ENCODE peak calls at places on chromosomes 11 and 22, in seven cellular contexts. One of them, this sample, is unnamed.

GRCh38 chr22:44130076-44130711 is 50.5 kb upstream of the PARVG start:
- DNase-seq in GM12891: no peak
- DNase-seq in suprapubic skin: peak
- DNase-seq in esophagus squamous epithelium: no peak
- DNase-seq in sigmoid colon: peak
- DNase-seq in endothelial cell of umbilical vein: no peak
- DNase-seq in adrenal gland: no peak
- DNase-seq in this sample: no peak

GRCh38 chr11:115759622-115760527 is 255.7 kb upstream of the CADM1 start:
- DNase-seq in adrenal gland: peak
- DNase-seq in GM12891: no peak
- DNase-seq in endothelial cell of umbilical vein: no peak
- DNase-seq in esophagus squamous epithelium: no peak
- DNase-seq in suprapubic skin: peak
- DNase-seq in sigmoid colon: peak
- DNase-seq in this sample: no peak

GRCh38 chr11:100740440-100740839 is 53.4 kb downstream of the ARHGAP42 start:
- DNase-seq in adrenal gland: no peak
- DNase-seq in GM12891: no peak
- DNase-seq in endothelial cell of umbilical vein: peak
- DNase-seq in esophagus squamous epithelium: no peak
- DNase-seq in suprapubic skin: no peak
- DNase-seq in sigmoid colon: no peak
- DNase-seq in this sample: no peak

GRCh38 chr11:111978028-111978771 is 41.1 kb downstream of the DIXDC1 start:
- DNase-seq in adrenal gland: peak
- DNase-seq in esophagus squamous epithelium: no peak
- DNase-seq in suprapubic skin: peak
- DNase-seq in endothelial cell of umbilical vein: peak
- DNase-seq in sigmoid colon: peak
- DNase-seq in GM12891: no peak
- DNase-seq in this sample: no peak

GRCh38 chr11:82315093-82315492 is 418.6 kb downstream of the FAM181B start:
- DNase-seq in adrenal gland: peak
- DNase-seq in endothelial cell of umbilical vein: no peak
- DNase-seq in suprapubic skin: no peak
- DNase-seq in GM12891: peak
- DNase-seq in sigmoid colon: peak
- DNase-seq in esophagus squamous epithelium: no peak
- DNase-seq in this sample: peak

GRCh38 chr11:5624489-5625278 is at the start of gene TRIM34:
- DNase-seq in esophagus squamous epithelium: no peak
- DNase-seq in sigmoid colon: peak
- DNase-seq in endothelial cell of umbilical vein: peak
- DNase-seq in suprapubic skin: no peak
- DNase-seq in GM12891: peak
- DNase-seq in adrenal gland: peak
- DNase-seq in this sample: peak

GRCh38 chr11:11481371-11481770 is 128.3 kb upstream of the CSNK2A3 start:
- DNase-seq in suprapubic skin: no peak
- DNase-seq in sigmoid colon: no peak
- DNase-seq in esophagus squamous epithelium: no peak
- DNase-seq in endothelial cell of umbilical vein: no peak
- DNase-seq in GM12891: no peak
- DNase-seq in adrenal gland: no peak
- DNase-seq in this sample: no peak

GRCh38 chr22:44554411-44554810 is 56.4 kb upstream of the RTL6 start:
- DNase-seq in suprapubic skin: peak
- DNase-seq in sigmoid colon: peak
- DNase-seq in GM12891: no peak
- DNase-seq in endothelial cell of umbilical vein: no peak
- DNase-seq in esophagus squamous epithelium: no peak
- DNase-seq in adrenal gland: no peak
- DNase-seq in this sample: no peak

GRCh38 chr22:36009085-36009484 is 19.5 kb downstream of the RBFOX2 start:
- DNase-seq in adrenal gland: no peak
- DNase-seq in suprapubic skin: no peak
- DNase-seq in esophagus squamous epithelium: no peak
- DNase-seq in endothelial cell of umbilical vein: peak
- DNase-seq in GM12891: no peak
- DNase-seq in sigmoid colon: no peak
- DNase-seq in this sample: no peak

GRCh38 chr11:20626279-20626678 is 26.9 kb downstream of the SLC6A5 start:
- DNase-seq in adrenal gland: no peak
- DNase-seq in endothelial cell of umbilical vein: no peak
- DNase-seq in esophagus squamous epithelium: no peak
- DNase-seq in sigmoid colon: no peak
- DNase-seq in suprapubic skin: no peak
- DNase-seq in GM12891: no peak
- DNase-seq in this sample: no peak

GRCh38 chr11:57361926-57362325 is 19.0 kb downstream of the PRG3 start:
- DNase-seq in esophagus squamous epithelium: no peak
- DNase-seq in sigmoid colon: no peak
- DNase-seq in GM12891: no peak
- DNase-seq in endothelial cell of umbilical vein: no peak
- DNase-seq in suprapubic skin: no peak
- DNase-seq in adrenal gland: no peak
- DNase-seq in this sample: no peak

GRCh38 chr22:42708393-42708792 is 12.3 kb downstream of the A4GALT start:
- DNase-seq in adrenal gland: no peak
- DNase-seq in sigmoid colon: no peak
- DNase-seq in GM12891: no peak
- DNase-seq in esophagus squamous epithelium: no peak
- DNase-seq in endothelial cell of umbilical vein: no peak
- DNase-seq in suprapubic skin: no peak
- DNase-seq in this sample: no peak

GRCh38 chr11:132844956-132845355 is 687.3 kb downstream of the OPCML start:
- DNase-seq in adrenal gland: no peak
- DNase-seq in sigmoid colon: no peak
- DNase-seq in GM12891: no peak
- DNase-seq in suprapubic skin: no peak
- DNase-seq in endothelial cell of umbilical vein: no peak
- DNase-seq in esophagus squamous epithelium: no peak
- DNase-seq in this sample: no peak

GRCh38 chr11:134554861-134555260 is 142.8 kb upstream of the B3GAT1 start:
- DNase-seq in suprapubic skin: no peak
- DNase-seq in endothelial cell of umbilical vein: no peak
- DNase-seq in esophagus squamous epithelium: no peak
- DNase-seq in GM12891: no peak
- DNase-seq in adrenal gland: no peak
- DNase-seq in sigmoid colon: peak
- DNase-seq in this sample: no peak

GRCh38 chr11:75563978-75564552 is 2.0 kb downstream of the SERPINH1 start:
- DNase-seq in adrenal gland: peak
- DNase-seq in suprapubic skin: peak
- DNase-seq in sigmoid colon: peak
- DNase-seq in endothelial cell of umbilical vein: peak
- DNase-seq in GM12891: no peak
- DNase-seq in esophagus squamous epithelium: no peak
- DNase-seq in this sample: peak

GRCh38 chr22:19782533-19782932 is 22.0 kb downstream of the TBX1 start:
- DNase-seq in GM12891: no peak
- DNase-seq in suprapubic skin: no peak
- DNase-seq in endothelial cell of umbilical vein: no peak
- DNase-seq in adrenal gland: no peak
- DNase-seq in esophagus squamous epithelium: no peak
- DNase-seq in sigmoid colon: no peak
- DNase-seq in this sample: no peak
- TF ChIP-seq POLR2A in GM12891: no peak
- TF ChIP-seq POLR2A in suprapubic skin: no peak
- TF ChIP-seq POLR2A in endothelial cell of umbilical vein: no peak
- TF ChIP-seq POLR2A in adrenal gland: no peak
- TF ChIP-seq POLR2A in esophagus squamous epithelium: no peak
- TF ChIP-seq POLR2A in sigmoid colon: no peak
- TF ChIP-seq POLR2A in this sample: no peak

DNA sequence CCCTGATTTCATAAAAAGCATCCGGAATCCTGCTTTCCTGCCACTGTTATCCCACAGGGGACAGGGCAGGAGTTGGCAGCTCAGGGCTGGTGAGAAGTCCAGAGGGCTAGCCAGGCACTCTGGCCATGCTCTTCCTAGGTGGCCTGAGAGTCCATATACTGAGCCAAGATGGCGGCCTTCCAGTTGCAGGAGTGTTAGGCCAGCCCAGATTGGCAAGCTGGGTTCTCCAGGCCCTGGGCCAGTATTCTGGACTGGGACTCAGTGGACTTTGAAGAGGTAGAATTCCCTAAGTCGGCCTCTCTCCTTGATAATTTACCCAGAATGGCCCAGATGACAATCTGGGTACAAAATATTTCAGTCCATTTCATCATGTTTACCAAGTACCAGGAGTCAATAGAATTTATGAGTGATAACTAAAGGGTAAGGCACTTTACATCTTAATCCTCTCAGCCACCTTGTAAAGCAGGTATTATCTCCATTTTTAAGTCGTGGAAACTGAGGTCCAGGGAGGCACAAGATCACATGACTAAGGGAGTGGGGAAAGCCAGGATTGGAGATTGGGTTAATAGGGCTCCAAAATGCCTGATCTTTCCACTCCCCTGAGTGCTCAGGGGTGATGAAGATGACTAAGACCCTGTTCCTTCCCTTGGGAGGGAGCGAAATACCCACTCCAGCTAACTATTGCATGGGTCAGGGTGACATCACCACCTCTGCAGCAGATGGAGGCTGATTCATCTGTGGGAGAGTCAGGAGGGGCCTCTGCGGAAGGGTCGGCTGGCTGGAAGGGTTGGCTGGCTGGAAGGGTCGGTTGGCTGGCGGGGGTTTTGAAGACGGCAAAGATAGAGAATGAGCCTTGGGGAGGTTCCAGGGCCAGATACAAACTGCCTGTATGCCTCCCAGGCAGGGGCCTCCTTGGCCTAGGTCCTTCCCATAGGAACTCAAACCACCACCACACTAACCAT is 1.2 kb upstream of the MICALL1 start:
- DNase-seq in esophagus squamous epithelium: no peak
- DNase-seq in endothelial cell of umbilical vein: peak
- DNase-seq in adrenal gland: peak
- DNase-seq in suprapubic skin: no peak
- DNase-seq in GM12891: no peak
- DNase-seq in sigmoid colon: peak
- DNase-seq in this sample: peak
- TF ChIP-seq POLR2A in esophagus squamous epithelium: no peak
- TF ChIP-seq POLR2A in endothelial cell of umbilical vein: peak
- TF ChIP-seq POLR2A in adrenal gland: peak
- TF ChIP-seq POLR2A in suprapubic skin: no peak
- TF ChIP-seq POLR2A in GM12891: no peak
- TF ChIP-seq POLR2A in sigmoid colon: no peak
- TF ChIP-seq POLR2A in this sample: no peak

DNA sequence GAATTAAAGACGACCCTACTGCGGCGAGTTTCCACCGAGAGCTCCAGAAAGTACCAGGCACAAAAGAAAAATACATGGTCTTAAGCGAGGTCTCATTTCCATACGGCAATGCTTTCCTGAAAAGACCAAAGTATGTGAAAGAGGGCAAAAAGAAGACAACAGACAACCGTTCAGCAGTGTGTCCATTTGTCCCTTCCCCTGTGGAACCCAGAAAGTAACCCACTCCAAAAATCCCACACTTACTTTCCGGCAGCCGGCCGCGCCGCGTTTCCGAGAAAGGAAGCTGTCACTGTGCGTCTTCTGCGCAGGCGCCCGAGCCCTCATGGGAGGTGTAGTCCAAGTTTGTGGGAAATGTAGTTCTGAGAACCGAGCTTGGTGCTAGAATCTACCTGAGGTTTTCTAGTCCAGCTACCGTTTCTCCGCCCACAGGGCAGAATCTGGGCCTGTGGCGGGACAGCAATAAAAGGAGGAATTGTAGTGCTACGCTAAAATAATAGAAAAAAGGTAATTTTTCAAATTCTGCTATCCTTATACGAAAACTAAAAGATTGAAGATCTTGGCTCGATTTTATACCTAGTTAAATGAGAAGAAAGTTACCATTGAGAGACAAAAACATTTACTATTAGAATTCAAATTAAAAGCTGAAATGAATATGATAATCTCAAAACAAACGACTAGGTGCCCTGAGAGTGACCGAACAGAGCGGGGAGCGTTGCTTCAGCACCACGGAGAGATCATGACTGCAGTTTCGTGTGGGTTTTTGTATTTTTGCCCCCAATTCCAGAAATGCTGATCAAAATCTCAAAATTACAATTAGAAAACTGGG is at the start of gene PUS3:
- DNase-seq in adrenal gland: peak
- DNase-seq in GM12891: peak
- DNase-seq in suprapubic skin: peak
- DNase-seq in sigmoid colon: peak
- DNase-seq in esophagus squamous epithelium: peak
- DNase-seq in endothelial cell of umbilical vein: peak
- DNase-seq in this sample: peak
- TF ChIP-seq POLR2A in adrenal gland: peak
- TF ChIP-seq POLR2A in GM12891: peak
- TF ChIP-seq POLR2A in suprapubic skin: no peak
- TF ChIP-seq POLR2A in sigmoid colon: peak
- TF ChIP-seq POLR2A in esophagus squamous epithelium: peak
- TF ChIP-seq POLR2A in endothelial cell of umbilical vein: peak
- TF ChIP-seq POLR2A in this sample: peak

GRCh38 chr22:45648320-45649070 is 23.1 kb upstream of the ATXN10 start:
- DNase-seq in esophagus squamous epithelium: no peak
- DNase-seq in adrenal gland: no peak
- DNase-seq in GM12891: no peak
- DNase-seq in sigmoid colon: no peak
- DNase-seq in endothelial cell of umbilical vein: no peak
- DNase-seq in suprapubic skin: no peak
- DNase-seq in this sample: no peak

GRCh38 chr22:45645150-45645525 is 26.5 kb upstream of the ATXN10 start:
- DNase-seq in adrenal gland: no peak
- DNase-seq in suprapubic skin: no peak
- DNase-seq in GM12891: no peak
- DNase-seq in esophagus squamous epithelium: no peak
- DNase-seq in endothelial cell of umbilical vein: no peak
- DNase-seq in sigmoid colon: no peak
- DNase-seq in this sample: no peak

GRCh38 chr22:45649809-45650208 is 21.8 kb upstream of the ATXN10 start:
- DNase-seq in esophagus squamous epithelium: no peak
- DNase-seq in endothelial cell of umbilical vein: no peak
- DNase-seq in adrenal gland: no peak
- DNase-seq in GM12891: no peak
- DNase-seq in suprapubic skin: no peak
- DNase-seq in sigmoid colon: no peak
- DNase-seq in this sample: no peak

GRCh38 chr22:45645526-45646414 is 25.9 kb upstream of the ATXN10 start:
- DNase-seq in sigmoid colon: peak
- DNase-seq in endothelial cell of umbilical vein: peak
- DNase-seq in esophagus squamous epithelium: no peak
- DNase-seq in adrenal gland: peak
- DNase-seq in suprapubic skin: peak
- DNase-seq in GM12891: peak
- DNase-seq in this sample: peak

DNA sequence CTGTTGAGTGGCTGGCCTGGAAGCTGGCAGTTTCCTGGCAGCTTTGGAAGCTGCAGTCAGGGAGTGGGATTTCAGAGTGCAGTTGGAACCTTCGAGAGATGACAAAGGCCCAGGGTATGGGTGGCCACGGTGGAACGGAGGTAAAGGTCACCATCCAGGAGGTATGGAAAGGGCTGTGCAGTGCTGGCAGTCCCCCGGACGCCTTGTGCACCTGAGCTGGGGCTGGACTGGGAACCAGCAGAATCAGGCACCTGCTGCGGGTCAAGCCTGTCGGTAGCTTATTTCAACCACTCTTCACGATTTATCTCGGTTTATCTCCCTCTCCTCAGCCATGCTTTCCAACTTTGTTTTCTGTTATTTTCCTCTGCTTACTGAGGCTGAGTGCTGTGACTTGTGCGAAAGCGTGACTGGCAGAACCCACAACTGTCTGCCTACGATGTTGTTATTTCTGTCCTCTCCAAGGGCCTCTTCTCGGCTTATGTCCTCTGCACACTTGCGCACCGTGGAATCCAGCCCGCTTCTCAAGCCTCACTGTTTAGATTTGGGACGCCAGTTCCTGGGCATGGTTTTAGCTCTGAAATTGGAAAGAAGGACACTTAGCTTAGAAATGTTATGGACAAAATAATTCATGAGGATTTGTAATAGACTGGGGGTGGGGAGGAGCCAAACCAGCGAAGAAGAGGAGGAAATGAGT is 24.0 kb upstream of the ATXN10 start:
- DNase-seq in sigmoid colon: no peak
- DNase-seq in adrenal gland: no peak
- DNase-seq in esophagus squamous epithelium: no peak
- DNase-seq in suprapubic skin: no peak
- DNase-seq in endothelial cell of umbilical vein: no peak
- DNase-seq in GM12891: no peak
- DNase-seq in this sample: no peak
- TF ChIP-seq POLR2A in sigmoid colon: no peak
- TF ChIP-seq POLR2A in adrenal gland: no peak
- TF ChIP-seq POLR2A in esophagus squamous epithelium: no peak
- TF ChIP-seq POLR2A in suprapubic skin: no peak
- TF ChIP-seq POLR2A in endothelial cell of umbilical vein: no peak
- TF ChIP-seq POLR2A in GM12891: no peak
- TF ChIP-seq POLR2A in this sample: no peak

This sample was measured in erythroblast.